ENCODE peak calls at places on chromosomes 6 and 20, in eight cellular contexts. I, X, Z, W, S, L, B and E are unnamed samples. For H3K36me3, the result is how much of the 10 kb centered on the place peaks cover.

GRCh38 chr6:106540907-106541306 is 88.4 kb downstream of the RTN4IP1 start:
- DNase-seq in L (no peak), B (no peak), Z (no peak), W (no peak), X (no peak), S (no peak), I (no peak), E (no peak)

GRCh38 chr6:109172096-109172495 is 76.8 kb downstream of the CEP57L1 start:
- DNase-seq in L (no peak), B (no peak), I (no peak), Z (no peak), X (no peak), S (no peak), W (no peak), E (no peak)

GRCh38 chr20:33791959-33792597 is 19.1 kb upstream of the CHMP4B start:
- DNase-seq in X (peak), I (peak), S (no peak), L (peak), Z (peak), B (peak), W (no peak), E (peak)

GRCh38 chr20:40442181-40442963 is 246.7 kb downstream of the MAFB start:
- DNase-seq in B (peak), I (no peak), Z (no peak), L (peak), W (no peak), S (no peak), X (no peak), E (peak)

GRCh38 chr6:1477432-1478090 is 88.2 kb downstream of the FOXF2 start:
- DNase-seq in W (no peak), I (no peak), L (no peak), X (no peak), B (no peak), Z (no peak), S (no peak), E (peak)

GRCh38 chr20:62872184-62872862 is 10.7 kb upstream of the TCFL5 start:
- DNase-seq in L (no peak), B (no peak), I (no peak), Z (no peak), S (no peak), X (no peak), W (no peak), E (no peak)

GRCh38 chr6:53604623-53605190 is 59.8 kb upstream of the GCLC start:
- DNase-seq in X (no peak), I (no peak), S (no peak), W (no peak), Z (no peak), L (peak), B (no peak), E (no peak)

GRCh38 chr20:22462975-22463914 is 121.1 kb downstream of the FOXA2 start:
- DNase-seq in B (no peak), S (no peak), I (no peak), W (no peak), X (no peak), Z (no peak), L (no peak), E (no peak)

GRCh38 chr6:11911535-11911934 is 100.6 kb upstream of the HIVEP1 start:
- DNase-seq in B (no peak), W (no peak), S (no peak), X (no peak), I (no peak), Z (no peak), L (no peak), E (no peak)

GRCh38 chr20:18397090-18397489 is 69.7 kb downstream of the DZANK1 start:
- DNase-seq in W (no peak), Z (no peak), X (no peak), I (no peak), B (no peak), S (no peak), L (no peak), E (no peak)

GRCh38 chr6:108598316-108598863 is 37.7 kb downstream of the FOXO3 start:
- DNase-seq in Z (no peak), L (no peak), W (no peak), S (peak), X (no peak), B (peak), I (no peak), E (peak)

GRCh38 chr6:20409427-20409971 is 7.8 kb downstream of the E2F3 start:
- DNase-seq in W (no peak), I (peak), X (no peak), S (peak), B (peak), L (no peak), Z (no peak), E (no peak)

GRCh38 chr6:85078071-85078470 is 313.7 kb upstream of the TBX18 start:
- DNase-seq in S (no peak), X (peak), B (peak), W (no peak), L (no peak), I (no peak), Z (no peak), E (peak)

GRCh38 chr20:58719258-58719657 is 26.7 kb downstream of the NPEPL1 start:
- DNase-seq in S (no peak), X (no peak), L (no peak), Z (peak), B (no peak), W (no peak), I (peak), E (no peak)

GRCh38 chr20:63540417-63541186 is 3.4 kb upstream of the PTK6 start:
- DNase-seq in L (peak), X (no peak), B (peak), Z (no peak), I (no peak), S (no peak), W (no peak), E (no peak)

GRCh38 chr20:49612127-49612738 is 44.3 kb upstream of the PTGIS start:
- DNase-seq in W (no peak), X (no peak), L (no peak), S (no peak), B (no peak), Z (no peak), I (no peak), E (no peak)

GRCh38 chr20:48932375-48932941 is 10.9 kb downstream of the ARFGEF2 start:
- DNase-seq in B (peak), W (no peak), I (no peak), L (no peak), S (no peak), Z (no peak), X (no peak), E (no peak)

GRCh38 chr20:50144362-50144761 is 9.2 kb downstream of the PEDS1 start:
- DNase-seq in S (no peak), Z (no peak), X (no peak), L (no peak), B (peak), I (peak), W (no peak), E (peak)

GRCh38 chr6:149859368-149859767 is 4.8 kb downstream of the LRP11 start:
- DNase-seq in Z (no peak), B (peak), S (no peak), X (no peak), I (no peak), L (no peak), W (no peak), E (no peak)

GRCh38 chr6:121135425-121135824 is 198.9 kb downstream of the TBC1D32 start:
- DNase-seq in L (no peak), X (peak), B (no peak), W (no peak), S (no peak), I (no peak), Z (no peak), E (peak)

GRCh38 chr6:84052204-84052882 is 18.8 kb downstream of the MRAP2 start:
- DNase-seq in I (no peak), S (no peak), B (no peak), Z (peak), W (no peak), L (peak), X (peak), E (peak)

GRCh38 chr6:128422200-128422599 is 98.2 kb downstream of the PTPRK start:
- DNase-seq in B (no peak), Z (no peak), X (no peak), L (no peak), S (no peak), W (no peak), I (no peak), E (no peak)

GRCh38 chr6:158211273-158212055 is 43.3 kb downstream of the GTF2H5 start:
- DNase-seq in Z (no peak), B (no peak), W (no peak), L (no peak), S (no peak), I (no peak), X (no peak), E (no peak)

GRCh38 chr6:144467921-144468320 is 182.8 kb downstream of the UTRN start:
- DNase-seq in I (no peak), B (no peak), S (no peak), X (no peak), L (no peak), Z (no peak), W (no peak), E (peak)

GRCh38 chr20:51631011-51631950 is 88.8 kb upstream of the NFATC2 start:
- DNase-seq in L (peak), W (no peak), X (peak), I (peak), S (no peak), Z (peak), B (peak), E (no peak)

GRCh38 chr6:150084426-150084825 is 15.5 kb upstream of the ULBP3 start:
- DNase-seq in B (no peak), X (no peak), S (no peak), W (no peak), I (no peak), L (no peak), Z (no peak), E (no peak)

GRCh38 chr20:40019510-40019909 is 669.5 kb downstream of the MAFB start:
- DNase-seq in S (no peak), L (no peak), Z (no peak), X (no peak), I (no peak), B (no peak), W (no peak), E (no peak)

GRCh38 chr6:166419268-166419667 is 36.5 kb upstream of the MPC1 start:
- DNase-seq in W (no peak), Z (peak), S (peak), X (no peak), L (no peak), I (peak), B (peak), E (no peak)

GRCh38 chr6:156848533-156848932 is 71.4 kb downstream of the ARID1B start:
- DNase-seq in I (no peak), Z (peak), B (peak), W (no peak), S (no peak), L (peak), X (peak), E (no peak)

GRCh38 chr6:101146389-101146788 is 247.1 kb upstream of the GRIK2 start:
- DNase-seq in L (no peak), X (no peak), Z (no peak), W (no peak), B (no peak), I (no peak), S (no peak), E (no peak)

GRCh38 chr6:117307655-117308054 is 42.3 kb downstream of the VGLL2 start:
- DNase-seq in W (no peak), Z (no peak), L (no peak), S (no peak), X (no peak), I (no peak), B (no peak), E (no peak)

GRCh38 chr20:21323640-21324039 is 20.5 kb downstream of the XRN2 start:
- DNase-seq in B (peak), Z (no peak), S (no peak), I (peak), X (peak), W (no peak), L (no peak), E (no peak)

GRCh38 chr20:17652411-17652810 is 29.6 kb downstream of the RRBP1 start:
- DNase-seq in B (no peak), I (no peak), X (no peak), L (no peak), Z (peak), W (no peak), S (no peak), E (no peak)

GRCh38 chr20:53040678-53041674 is 68.8 kb downstream of the TSHZ2 start:
- DNase-seq in I (no peak), B (no peak), S (no peak), Z (peak), L (no peak), X (peak), W (no peak), E (peak)

GRCh38 chr20:54218470-54218869 is 10.6 kb downstream of the PFDN4 start:
- DNase-seq in W (no peak), X (no peak), I (no peak), Z (no peak), B (no peak), S (no peak), L (no peak), E (no peak)
- H3K36me3 ChIP-seq in W (under half), X (under half), I (under half), Z (under half), B (under half), S (under half), L (under half), E (under half)

GRCh38 chr6:18138906-18139305 is 16.0 kb downstream of the TPMT start:
- DNase-seq in L (no peak), S (no peak), B (no peak), I (no peak), X (no peak), W (no peak), Z (no peak), E (no peak)

GRCh38 chr6:18136260-18136659 is 13.8 kb upstream of the NHLRC1 start:
- DNase-seq in Z (no peak), I (no peak), B (no peak), W (no peak), S (no peak), L (no peak), X (no peak), E (no peak)

GRCh38 chr6:18141805-18142590 is 12.9 kb downstream of the TPMT start:
- DNase-seq in L (no peak), Z (no peak), W (no peak), X (peak), S (no peak), I (no peak), B (no peak), E (peak)

GRCh38 chr6:18142591-18142861 is 12.4 kb downstream of the TPMT start:
- DNase-seq in I (no peak), W (no peak), S (no peak), Z (no peak), B (no peak), L (no peak), X (no peak), E (no peak)

GRCh38 chr6:18139935-18140621 is 14.8 kb downstream of the TPMT start:
- DNase-seq in I (no peak), X (no peak), L (no peak), B (no peak), W (no peak), S (no peak), Z (no peak), E (no peak)
- H3K36me3 ChIP-seq in I (under half), X (under half), L (under half), B (under half), W (half or more), S (under half), Z (under half), E (under half)

DNA sequence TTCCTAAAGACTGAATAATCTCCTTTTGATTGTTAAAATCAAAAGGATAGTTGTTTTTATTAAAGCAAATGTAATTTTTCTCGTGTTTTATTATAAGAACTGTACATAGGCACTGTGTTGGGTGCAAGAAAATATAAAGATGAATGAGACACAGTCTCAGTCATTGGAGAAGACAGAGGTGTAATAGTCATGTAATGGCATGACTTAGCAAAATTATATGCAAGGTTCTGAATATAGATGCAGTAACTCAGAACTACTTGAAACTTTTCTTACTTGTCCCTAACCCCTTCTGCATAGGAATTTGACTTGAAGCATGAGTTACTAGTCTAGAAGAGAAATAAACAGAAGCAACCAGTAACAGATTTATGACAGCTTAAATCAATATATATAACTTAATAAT is 14.9 kb downstream of the WTAP start:
- DNase-seq in B (no peak), W (no peak), S (no peak), I (no peak), Z (no peak), L (no peak), X (no peak), E (no peak)
- H3K36me3 ChIP-seq in B (under half), W (half or more), S (under half), I (under half), Z (under half), L (half or more), X (half or more), E (under half)

DNA sequence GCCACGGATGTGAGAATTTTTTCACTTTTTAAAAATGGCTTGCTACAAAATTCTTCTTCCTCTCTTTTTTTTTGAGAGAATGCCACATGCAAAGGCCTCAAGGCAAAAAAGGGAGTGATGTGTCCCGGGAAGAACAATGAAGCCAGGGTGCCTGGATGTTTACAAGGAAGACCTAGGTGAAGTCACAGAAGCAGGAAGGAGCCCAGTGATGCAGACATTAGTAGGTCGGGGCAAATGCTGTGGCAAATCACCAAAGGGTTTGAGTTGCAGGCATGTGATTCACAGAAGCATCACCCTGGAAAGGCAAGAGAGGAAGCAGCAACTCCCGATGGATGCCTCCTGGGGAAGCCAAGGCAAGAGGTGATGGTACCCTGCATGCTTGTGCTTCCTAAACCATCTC is 46.8 kb downstream of the FARS2 start:
- DNase-seq in X (no peak), Z (no peak), I (no peak), S (no peak), L (no peak), B (no peak), W (no peak), E (peak)
- H3K36me3 ChIP-seq in X (under half), Z (under half), I (under half), S (under half), L (under half), B (under half), W (under half), E (under half)